ENCODE peak calls at places on chromosomes 6 and 20, in six cellular contexts. K is cardiac muscle cell, M is foreskin fibroblast, X is left ventricle myocardium inferior, S is keratinocyte, Q is tibial nerve. C is an unnamed sample.

GRCh38 chr6:162964703-162965140 is 236.9 kb downstream of the PACRG start:
- DNase-seq in K (peak), M (peak), X (peak), S (peak), Q (peak), C (no peak)

GRCh38 chr20:20102163-20102562 is 49.8 kb downstream of the CFAP61 start:
- DNase-seq in K (no peak), M (no peak), X (no peak), S (no peak), Q (no peak), C (no peak)

GRCh38 chr6:150297327-150298028 is 71.3 kb upstream of the IYD start:
- DNase-seq in K (peak), M (peak), X (no peak), S (no peak), Q (no peak), C (no peak)

GRCh38 chr20:50610212-50610718 is 81.1 kb downstream of the RIPOR3 start:
- DNase-seq in K (no peak), M (peak), X (no peak), S (no peak), Q (no peak), C (no peak)

GRCh38 chr6:27547157-27548075 is 74.5 kb upstream of the ZNF184 start:
- DNase-seq in K (peak), M (peak), X (no peak), S (no peak), Q (no peak), C (peak)

GRCh38 chr6:100479180-100480035 is 14.7 kb upstream of the SIM1 start:
- DNase-seq in K (peak), M (peak), X (no peak), S (no peak), Q (peak), C (no peak)

GRCh38 chr6:3517350-3517749 is 60.5 kb upstream of the SLC22A23 start:
- DNase-seq in K (peak), M (peak), X (no peak), S (no peak), Q (peak), C (no peak)

GRCh38 chr6:68892432-68892831 is 257.4 kb downstream of the ADGRB3 start:
- DNase-seq in K (no peak), M (peak), X (no peak), S (no peak), Q (no peak), C (no peak)

GRCh38 chr6:55963301-55963700 is 87.9 kb upstream of the BMP5 start:
- DNase-seq in K (peak), M (peak), X (peak), S (no peak), Q (no peak), C (no peak)

GRCh38 chr6:85580878-85581267 is 12.8 kb downstream of the SNX14 start:
- DNase-seq in K (peak), M (peak), X (peak), S (no peak), Q (no peak), C (no peak)

GRCh38 chr6:123841067-123841896 is 37.6 kb downstream of the NKAIN2 start:
- DNase-seq in K (no peak), M (no peak), X (no peak), S (no peak), Q (no peak), C (no peak)

GRCh38 chr6:155399062-155399746 is 56.4 kb downstream of the NOX3 start:
- DNase-seq in K (no peak), M (no peak), X (no peak), S (no peak), Q (no peak), C (no peak)

GRCh38 chr6:66689608-66690007 is 982.6 kb upstream of the EYS start:
- DNase-seq in K (no peak), M (no peak), X (no peak), S (no peak), Q (no peak), C (no peak)

GRCh38 chr20:46229478-46229877 is 78.8 kb downstream of the CDH22 start:
- DNase-seq in K (no peak), M (peak), X (no peak), S (no peak), Q (no peak), C (no peak)

GRCh38 chr6:107941627-107942026 is 16.4 kb downstream of the SEC63 start:
- DNase-seq in K (no peak), M (no peak), X (no peak), S (no peak), Q (no peak), C (no peak)

GRCh38 chr6:49923826-49924225 is 40.1 kb downstream of the DEFB114 start:
- DNase-seq in K (no peak), M (no peak), X (no peak), S (no peak), Q (no peak), C (no peak)

GRCh38 chr6:35725721-35726438 is 11.0 kb upstream of the ARMC12 start:
- DNase-seq in K (peak), M (peak), X (peak), S (no peak), Q (peak), C (no peak)

GRCh38 chr20:51569815-51570741 is 27.6 kb upstream of the NFATC2 start:
- DNase-seq in K (peak), M (peak), X (peak), S (no peak), Q (peak), C (no peak)

GRCh38 chr20:58059145-58059544 is 169.3 kb downstream of the ANKRD60 start:
- DNase-seq in K (no peak), M (no peak), X (no peak), S (no peak), Q (no peak), C (no peak)

GRCh38 chr20:47701612-47702011 is 83.7 kb downstream of the SULF2 start:
- DNase-seq in K (no peak), M (peak), X (no peak), S (no peak), Q (no peak), C (no peak)

GRCh38 chr6:16625319-16626240 is 135.7 kb downstream of the ATXN1 start:
- DNase-seq in K (no peak), M (no peak), X (no peak), S (no peak), Q (no peak), C (no peak)

GRCh38 chr20:9744551-9744950 is 94.3 kb downstream of the PAK5 start:
- DNase-seq in K (no peak), M (no peak), X (no peak), S (no peak), Q (no peak), C (no peak)

GRCh38 chr6:131885237-131885636 is 65.9 kb downstream of the CCN2 start:
- DNase-seq in K (no peak), M (no peak), X (no peak), S (no peak), Q (no peak), C (no peak)

GRCh38 chr6:21132856-21133610 is 460.5 kb upstream of the SOX4 start:
- DNase-seq in K (peak), M (no peak), X (no peak), S (no peak), Q (no peak), C (no peak)

GRCh38 chr20:63854069-63854765 is 7.1 kb upstream of the ABHD16B start:
- DNase-seq in K (peak), M (peak), X (no peak), S (no peak), Q (no peak), C (no peak)
- H3K4me3 ChIP-seq in K (no peak), M (no peak), X (peak), S (no peak), Q (peak), C (no peak)

GRCh38 chr6:145454006-145454405 is 281.3 kb downstream of the EPM2A start:
- DNase-seq in K (no peak), M (no peak), X (no peak), S (no peak), Q (no peak), C (no peak)

GRCh38 chr6:145457556-145457955 is 277.8 kb downstream of the EPM2A start:
- DNase-seq in K (no peak), M (no peak), X (no peak), S (no peak), Q (no peak), C (no peak)

GRCh38 chr6:145453376-145453775 is 281.9 kb downstream of the EPM2A start:
- DNase-seq in K (peak), M (peak), X (no peak), S (no peak), Q (no peak), C (peak)
- TF ChIP-seq CTCF in K (peak), M (no peak), X (no peak), S (no peak), Q (no peak), C (no peak)

GRCh38 chr6:137981758-137982157 is 114.7 kb downstream of the TNFAIP3 start:
- DNase-seq in K (no peak), M (no peak), X (no peak), S (no peak), Q (no peak), C (no peak)

GRCh38 chr6:137983269-137983668 is 116.2 kb downstream of the TNFAIP3 start:
- DNase-seq in K (no peak), M (no peak), X (no peak), S (no peak), Q (no peak), C (no peak)

GRCh38 chr6:137978252-137978896 is 111.3 kb downstream of the TNFAIP3 start:
- DNase-seq in K (peak), M (no peak), X (no peak), S (peak), Q (no peak), C (no peak)

GRCh38 chr6:137982418-137983189 is 115.5 kb downstream of the TNFAIP3 start:
- DNase-seq in K (no peak), M (no peak), X (no peak), S (no peak), Q (no peak), C (no peak)

DNA sequence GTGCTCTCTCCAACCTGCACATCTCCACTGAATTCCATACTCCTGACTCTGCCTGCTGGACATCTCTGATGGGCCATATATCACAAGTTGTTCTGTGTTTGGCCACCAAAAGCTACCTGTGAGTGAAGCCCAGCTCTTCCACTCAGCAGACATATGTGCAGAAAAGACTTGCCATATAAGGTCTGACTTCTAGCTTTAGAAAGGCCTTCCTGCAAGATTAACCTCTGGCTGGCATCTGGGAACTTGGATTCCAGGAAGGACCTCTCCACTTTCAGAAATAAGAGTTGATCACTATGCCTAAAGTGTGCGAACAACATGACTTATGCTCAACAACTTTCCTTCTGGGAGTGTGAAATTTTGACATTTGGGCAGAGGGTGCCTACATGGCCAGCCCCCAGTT is 113.7 kb downstream of the TNFAIP3 start:
- DNase-seq in K (no peak), M (no peak), X (no peak), S (no peak), Q (no peak), C (no peak)
- H3K4me3 ChIP-seq in K (no peak), M (no peak), X (no peak), S (no peak), Q (no peak), C (no peak)

GRCh38 chr20:44618318-44618731 is 33.2 kb downstream of the ADA start:
- DNase-seq in K (no peak), M (no peak), X (peak), S (no peak), Q (no peak), C (no peak)

GRCh38 chr20:44615169-44615791 is 32.9 kb downstream of the PKIG start:
- DNase-seq in K (peak), M (no peak), X (peak), S (no peak), Q (no peak), C (no peak)

GRCh38 chr20:44616604-44616964 is 34.2 kb downstream of the PKIG start:
- DNase-seq in K (no peak), M (no peak), X (peak), S (no peak), Q (no peak), C (no peak)

GRCh38 chr20:44614525-44614924 is 32.1 kb downstream of the PKIG start:
- DNase-seq in K (no peak), M (no peak), X (peak), S (no peak), Q (no peak), C (no peak)

DNA sequence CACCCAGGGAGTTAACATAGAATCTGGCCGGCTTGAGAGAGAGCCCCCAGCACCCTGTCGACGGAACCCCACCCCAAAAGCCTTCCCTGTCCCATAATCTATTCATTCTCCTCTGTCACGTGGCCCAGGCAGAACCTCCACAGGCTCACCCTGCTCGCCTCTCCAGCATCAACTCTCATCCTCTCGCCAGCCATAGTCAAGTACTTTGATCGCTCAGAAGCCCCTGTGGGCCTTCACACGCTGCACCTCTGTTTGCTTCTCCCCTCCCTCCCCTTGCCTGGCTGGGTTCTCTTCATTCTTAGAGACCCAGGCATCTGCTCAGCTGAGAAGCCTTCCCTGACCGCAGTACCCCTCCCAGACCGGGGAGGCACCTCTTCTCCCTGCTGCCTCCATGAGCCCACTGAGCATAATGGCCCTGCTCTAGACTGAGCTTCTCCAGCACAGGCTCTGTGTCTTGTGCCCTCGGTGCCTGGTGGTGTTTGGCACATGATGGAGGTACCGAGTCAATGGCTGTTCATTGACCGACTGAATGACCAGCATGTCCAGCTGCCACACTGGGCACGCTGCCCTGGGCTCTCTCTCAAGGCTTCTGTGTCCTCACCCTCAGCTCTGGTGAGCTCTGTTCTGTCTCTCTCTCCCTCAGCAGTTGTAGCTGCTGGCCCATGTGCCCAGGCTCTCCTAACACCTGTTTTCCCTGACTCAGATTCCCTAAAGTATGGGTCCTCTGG is 33.7 kb downstream of the PKIG start:
- DNase-seq in K (no peak), M (no peak), X (peak), S (no peak), Q (no peak), C (no peak)
- TF ChIP-seq CTCF in K (no peak), M (no peak), X (no peak), S (no peak), Q (no peak), C (no peak)

GRCh38 chr6:138571174-138571573 is 71.9 kb upstream of the NHSL1 start:
- DNase-seq in K (peak), M (no peak), X (no peak), S (no peak), Q (no peak), C (no peak)
- H3K4me3 ChIP-seq in K (peak), M (no peak), X (peak), S (no peak), Q (no peak), C (no peak)

DNA sequence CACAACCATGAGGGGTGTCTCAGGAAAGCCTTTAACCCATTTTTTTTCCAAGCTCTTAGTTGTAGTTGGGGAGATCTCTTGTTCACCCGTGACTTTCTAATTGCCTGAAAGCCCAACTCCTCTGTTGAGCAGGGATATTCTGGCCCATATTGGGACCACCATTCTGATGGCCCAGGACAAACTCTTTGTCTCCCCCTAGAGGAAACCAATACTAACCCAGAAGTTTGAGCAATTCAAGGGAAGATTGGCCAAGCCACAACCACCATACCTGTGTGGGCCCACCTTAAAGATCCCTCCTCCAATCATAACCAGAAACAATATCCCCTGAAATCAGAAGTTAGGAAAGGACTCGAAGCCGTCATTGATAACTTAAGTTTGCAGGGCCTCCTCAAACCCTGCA is 132.6 kb downstream of the THBS2 start:
- DNase-seq in K (no peak), M (no peak), X (no peak), S (no peak), Q (no peak), C (no peak)
- TF ChIP-seq CTCF in K (peak), M (no peak), X (no peak), S (no peak), Q (no peak), C (peak)

GRCh38 chr6:26270121-26270861 is 94.7 kb upstream of the BTN3A2 start:
- DNase-seq in K (peak), M (peak), X (no peak), S (no peak), Q (no peak), C (no peak)
- H3K4me3 ChIP-seq in K (peak), M (peak), X (no peak), S (peak), Q (no peak), C (no peak)